ENCODE peak calls at places on chromosomes 16 and 17, in seven cellular contexts. X is kidney tubule cell; F is activated effector memory CD4-positive, alpha-beta T cell treated with anti-CD3 and anti-CD28 coated beads, Interleukin-2, amount 50 U/mL, for 16 hours; H is neuronal stem cell; M is activated CD8-positive, alpha-beta memory T cell treated with anti-CD3 and anti-CD28 coated beads for 1 hour; G is body of pancreas; Q is EH. N is an unnamed sample.

GRCh38 chr17:3527896-3528603 is 29.6 kb downstream of the TRPV3 start:
- DNase-seq in M (no peak), X (no peak), Q (no peak), H (no peak), F (no peak), G (no peak), N (no peak)

GRCh38 chr16:22333457-22333994 is 36.3 kb downstream of the POLR3E start:
- DNase-seq in M (no peak), H (no peak), F (no peak), Q (no peak), G (peak), X (no peak), N (no peak)

GRCh38 chr16:87582221-87582965 is 19.9 kb upstream of the JPH3 start:
- DNase-seq in Q (peak), X (peak), H (no peak), F (no peak), G (peak), M (no peak), N (no peak)

GRCh38 chr16:3171855-3172593 is 16.0 kb upstream of the OR1F1 start:
- DNase-seq in F (no peak), Q (peak), X (peak), H (no peak), G (no peak), M (no peak), N (no peak)

GRCh38 chr16:11361751-11362742 is 16.8 kb downstream of the RMI2 start:
- DNase-seq in G (no peak), Q (peak), M (no peak), X (peak), F (peak), H (no peak), N (peak)

GRCh38 chr16:85457366-85457765 is 155.8 kb upstream of the GSE1 start:
- DNase-seq in M (no peak), G (no peak), F (no peak), H (no peak), X (peak), Q (peak), N (no peak)

GRCh38 chr17:81518785-81519283 is 6.2 kb upstream of the ACTG1 start:
- DNase-seq in M (no peak), H (no peak), Q (peak), X (peak), F (peak), G (peak), N (no peak)

GRCh38 chr17:71301063-71301462 is 819.8 kb upstream of the SOX9 start:
- DNase-seq in H (no peak), Q (no peak), X (no peak), M (no peak), G (no peak), F (no peak), N (no peak)

GRCh38 chr17:48024149-48025039 is 13.2 kb downstream of the COPZ2 start:
- DNase-seq in Q (peak), F (peak), H (no peak), M (no peak), X (peak), G (peak), N (no peak)

GRCh38 chr17:55540414-55541091 is 29.3 kb upstream of the SMIM36 start:
- DNase-seq in H (no peak), X (peak), F (no peak), M (no peak), G (no peak), Q (peak), N (no peak)

GRCh38 chr17:73604046-73604445 is 40.2 kb downstream of the SDK2 start:
- DNase-seq in Q (no peak), H (no peak), G (no peak), F (no peak), X (no peak), M (no peak), N (no peak)

GRCh38 chr17:2049333-2050245 is 5.3 kb upstream of the HIC1 start:
- DNase-seq in X (peak), G (peak), H (peak), M (peak), F (peak), Q (peak), N (peak)

GRCh38 chr17:61436995-61437704 is 15.1 kb upstream of the TBX4 start:
- DNase-seq in X (no peak), F (no peak), H (no peak), G (no peak), M (no peak), Q (no peak), N (no peak)

GRCh38 chr17:45155029-45155428 is 6.6 kb upstream of the HEXIM2 start:
- DNase-seq in H (no peak), Q (no peak), F (no peak), X (no peak), G (no peak), M (no peak), N (no peak)

GRCh38 chr17:74042241-74042640 is 161.2 kb upstream of the RPL38 start:
- DNase-seq in F (no peak), M (no peak), X (no peak), G (no peak), Q (no peak), H (no peak), N (no peak)

GRCh38 chr17:38585056-38585804 is 20.5 kb downstream of the SRCIN1 start:
- DNase-seq in G (no peak), H (no peak), X (peak), Q (no peak), F (no peak), M (no peak), N (no peak)

GRCh38 chr16:56852968-56853367 is 12.0 kb upstream of the SLC12A3 start:
- DNase-seq in X (no peak), H (no peak), G (no peak), M (no peak), Q (no peak), F (no peak), N (no peak)

GRCh38 chr16:53950677-53951076 is 246.7 kb downstream of the FTO start:
- DNase-seq in F (no peak), G (peak), H (no peak), X (no peak), M (no peak), Q (no peak), N (no peak)

GRCh38 chr16:74738134-74738541 is 36.5 kb downstream of the FA2H start:
- DNase-seq in X (peak), F (no peak), H (no peak), M (no peak), Q (peak), G (no peak), N (no peak)

GRCh38 chr17:2044263-2044894 is 2.6 kb downstream of the OVCA2 start:
- DNase-seq in G (no peak), Q (no peak), F (no peak), M (no peak), H (no peak), X (no peak), N (no peak)

N was measured in activated T-helper 1 cell treated with anti-CD3 and anti-CD28 coated beads, Interleukin-12 subunit alpha, Interleukin-12 subunit beta, Interleukin-2, Interleukin-4 antibody, amounts not matched to agents 30 ng/mL and 10 ng/mL and 1 ng/mL, durations not matched to agents 14 hours and 24 hours and 36 hours.